ENCODE peak calls at places on chromosomes 5 and 9, in five cellular contexts. P is WTC11, J is BJ, S is omental fat pad, H is A549. U is an unnamed sample.

GRCh38 chr9:71115448-71115975 is 5.9 kb downstream of the TRPM3 start:
- DNase-seq in P (no peak), J (no peak), S (no peak), H (no peak), U (no peak)

GRCh38 chr5:151104795-151105194 is 24.0 kb upstream of the TNIP1 start:
- DNase-seq in P (no peak), J (peak), S (no peak), H (no peak), U (no peak)

GRCh38 chr5:120345947-120346346 is 118.2 kb upstream of the PRR16 start:
- DNase-seq in P (no peak), J (no peak), S (no peak), H (no peak), U (no peak)

GRCh38 chr5:153619706-153620105 is 129.2 kb downstream of the GRIA1 start:
- DNase-seq in P (no peak), J (no peak), S (no peak), H (no peak), U (no peak)

GRCh38 chr5:61567337-61567736 is 235.3 kb downstream of the ZSWIM6 start:
- DNase-seq in P (no peak), J (no peak), S (no peak), H (no peak), U (no peak)

GRCh38 chr5:41279040-41279439 is 65.7 kb upstream of the C6 start:
- DNase-seq in P (no peak), J (no peak), S (no peak), H (no peak), U (no peak)

GRCh38 chr5:16617272-16617973 is 626 bp upstream of the RETREG1 start:
- DNase-seq in P (no peak), J (no peak), S (no peak), H (no peak), U (no peak)

GRCh38 chr9:14271078-14271673 is 42.8 kb downstream of the NFIB start:
- DNase-seq in P (peak), J (no peak), S (no peak), H (no peak), U (no peak)

GRCh38 chr5:76622973-76623596 is at the start of gene F2RL2:
- DNase-seq in P (no peak), J (peak), S (no peak), H (peak), U (no peak)

GRCh38 chr5:150791536-150791935 is 13.0 kb downstream of the SMIM3 start:
- DNase-seq in P (no peak), J (no peak), S (no peak), H (no peak), U (no peak)

GRCh38 chr9:69180670-69181069 is 6.6 kb downstream of the TJP2 start:
- DNase-seq in P (no peak), J (peak), S (peak), H (peak), U (no peak)

GRCh38 chr5:26326153-26326759 is 712.1 kb downstream of the CDH9 start:
- DNase-seq in P (no peak), J (no peak), S (no peak), H (no peak), U (no peak)

GRCh38 chr5:134784241-134784920 is 25.8 kb downstream of the DDX46 start:
- DNase-seq in P (no peak), J (no peak), S (no peak), H (no peak), U (no peak)

GRCh38 chr9:102461441-102461840 is 533.7 kb upstream of the CYLC2 start:
- DNase-seq in P (no peak), J (no peak), S (no peak), H (no peak), U (no peak)

GRCh38 chr5:34034497-34035327 is 8.3 kb downstream of the C1QTNF3 start:
- DNase-seq in P (no peak), J (no peak), S (no peak), H (no peak), U (no peak)

GRCh38 chr9:29325855-29326254 is 1752.6 kb upstream of the C9orf72 start:
- DNase-seq in P (no peak), J (no peak), S (no peak), H (no peak), U (no peak)

GRCh38 chr5:72160959-72161358 is 53.7 kb downstream of the MAP1B start:
- DNase-seq in P (no peak), J (no peak), S (no peak), H (no peak), U (no peak)

GRCh38 chr5:160477266-160477970 is 55.8 kb downstream of the PTTG1 start:
- DNase-seq in P (no peak), J (no peak), S (no peak), H (no peak), U (no peak)

GRCh38 chr5:87116821-87117512 is 150.7 kb upstream of the RASA1 start:
- DNase-seq in P (no peak), J (no peak), S (no peak), H (no peak), U (no peak)

GRCh38 chr5:123881791-123882244 is 369.8 kb downstream of the CSNK1G3 start:
- DNase-seq in P (no peak), J (peak), S (no peak), H (no peak), U (no peak)

GRCh38 chr9:7316967-7317366 is 482.6 kb downstream of the DMAC1 start:
- DNase-seq in P (no peak), J (no peak), S (no peak), H (no peak), U (no peak)

GRCh38 chr9:72596451-72597180 is 75.2 kb downstream of the TMC1 start:
- DNase-seq in P (no peak), J (peak), S (no peak), H (no peak), U (no peak)
- TF ChIP-seq CTCF in P (no peak), J (no peak), S (no peak), H (no peak), U (no peak)

DNA sequence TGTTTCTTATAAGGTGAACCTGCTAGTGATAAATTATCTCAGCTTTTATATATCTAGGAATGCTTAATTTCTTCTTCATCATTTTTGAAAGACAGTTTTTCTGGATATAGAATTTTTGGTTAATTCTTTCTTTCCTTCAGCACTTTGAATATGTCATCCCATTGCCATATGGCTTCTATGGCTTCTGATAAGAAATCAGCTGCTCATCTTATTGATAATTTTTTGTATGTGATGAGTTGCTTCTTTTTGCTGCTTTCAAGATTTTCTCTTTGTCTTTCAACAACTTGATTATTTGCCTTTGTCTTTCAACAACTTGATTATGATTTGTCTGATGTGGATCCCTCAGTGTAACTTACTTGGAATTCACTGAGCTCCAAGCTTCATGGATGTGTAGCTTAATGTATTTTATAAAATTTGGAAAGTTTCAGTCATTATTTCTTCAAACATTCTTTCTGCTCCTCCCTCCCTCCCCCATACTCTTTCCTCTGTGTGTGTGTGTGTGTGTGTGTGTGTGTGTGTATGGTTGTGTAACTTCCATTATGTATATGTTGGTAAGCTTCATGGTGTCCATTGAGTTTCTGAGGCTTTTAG is 243.9 kb downstream of the TLE1 start:
- DNase-seq in P (no peak), J (no peak), S (no peak), H (no peak), U (no peak)
- TF ChIP-seq CTCF in P (no peak), J (no peak), S (no peak), H (no peak), U (no peak)

DNA sequence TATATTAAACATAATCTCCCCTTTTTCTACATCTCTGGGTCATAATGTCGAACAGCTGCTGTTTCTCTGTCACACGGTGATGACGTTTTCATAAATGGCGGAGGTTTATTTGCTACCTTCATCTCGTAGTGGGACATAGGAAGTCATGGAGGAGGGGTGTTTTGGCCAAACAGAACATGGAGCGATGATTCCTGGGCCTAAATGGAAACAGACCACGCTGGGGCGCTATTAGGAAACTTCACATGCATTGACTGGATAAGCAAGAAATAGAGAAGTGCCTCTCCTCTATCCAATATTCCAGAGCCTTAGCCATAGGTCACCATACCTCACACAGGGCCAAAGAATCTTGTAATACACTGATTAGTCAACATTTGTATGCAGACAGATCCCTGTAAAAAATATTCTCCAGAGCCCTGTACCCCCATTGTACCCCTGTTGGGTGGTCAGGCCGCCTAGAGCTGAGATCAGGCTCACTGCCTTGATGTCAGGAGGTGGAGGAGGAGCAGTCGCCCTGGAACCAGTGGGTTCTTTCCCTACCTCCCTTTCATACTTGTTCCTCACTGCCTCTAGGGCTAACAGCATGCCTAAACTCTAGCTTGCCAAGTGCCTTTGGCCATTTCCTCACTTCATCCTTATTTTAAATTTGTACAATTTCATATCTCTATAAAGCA is 77.8 kb upstream of the SPIN1 start:
- DNase-seq in P (peak), J (no peak), S (no peak), H (no peak), U (no peak)
- TF ChIP-seq CTCF in P (no peak), J (no peak), S (no peak), H (no peak), U (no peak)

DNA sequence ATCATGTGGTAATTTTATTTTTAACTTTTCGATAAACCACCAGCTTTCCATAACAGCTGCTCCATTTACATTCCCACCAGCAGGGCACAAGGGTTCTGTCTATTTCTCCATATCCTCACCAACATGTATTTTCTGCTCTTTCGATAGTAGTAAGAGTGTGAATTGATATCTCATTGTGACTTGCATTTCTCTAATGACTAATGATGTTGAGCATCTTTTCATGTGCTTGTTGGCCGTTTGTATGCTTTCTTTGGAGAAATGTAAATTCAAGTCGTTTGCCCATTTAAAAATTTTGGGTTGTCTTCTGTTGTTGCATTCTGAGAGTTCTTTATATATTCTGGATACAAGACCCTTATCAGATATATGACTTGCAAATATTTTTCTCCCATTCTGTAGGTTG is 45.9 kb downstream of the PSD2 start:
- DNase-seq in P (no peak), J (no peak), S (no peak), H (no peak), U (no peak)
- TF ChIP-seq CTCF in P (no peak), J (no peak), S (no peak), H (no peak), U (no peak)

DNA sequence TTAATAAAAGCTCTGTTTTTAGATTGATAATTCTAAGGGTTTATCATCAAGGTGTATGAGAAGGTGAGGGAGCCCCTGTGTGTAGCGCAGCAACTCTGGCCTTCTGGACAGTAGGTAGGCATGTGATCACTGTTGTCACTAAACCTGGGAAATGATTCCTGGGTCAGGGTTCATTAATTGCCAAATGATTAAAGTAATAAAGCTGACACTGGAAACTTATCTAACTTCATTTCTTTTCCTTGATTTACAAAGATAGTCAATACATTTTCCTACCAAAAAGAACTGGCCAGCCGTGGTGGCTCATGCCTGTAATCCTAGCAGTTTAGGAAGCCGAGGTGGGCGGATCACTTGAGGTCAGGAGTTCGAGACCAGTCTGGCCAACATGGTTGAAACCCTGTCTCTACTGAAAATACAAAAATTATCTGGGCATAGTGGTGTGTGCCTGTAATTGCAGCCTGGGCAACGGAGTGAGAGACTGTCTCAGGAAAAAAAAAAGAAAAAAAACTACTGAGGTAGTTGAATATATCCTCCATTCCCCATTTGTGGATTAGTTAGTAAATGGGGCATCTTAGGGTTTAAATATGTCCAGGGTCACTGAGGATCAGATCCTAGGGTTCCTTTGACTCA is 2.4 kb downstream of the EHMT1 start:
- DNase-seq in P (no peak), J (no peak), S (no peak), H (no peak), U (no peak)
- TF ChIP-seq CTCF in P (no peak), J (peak), S (no peak), H (no peak), U (peak)

DNA sequence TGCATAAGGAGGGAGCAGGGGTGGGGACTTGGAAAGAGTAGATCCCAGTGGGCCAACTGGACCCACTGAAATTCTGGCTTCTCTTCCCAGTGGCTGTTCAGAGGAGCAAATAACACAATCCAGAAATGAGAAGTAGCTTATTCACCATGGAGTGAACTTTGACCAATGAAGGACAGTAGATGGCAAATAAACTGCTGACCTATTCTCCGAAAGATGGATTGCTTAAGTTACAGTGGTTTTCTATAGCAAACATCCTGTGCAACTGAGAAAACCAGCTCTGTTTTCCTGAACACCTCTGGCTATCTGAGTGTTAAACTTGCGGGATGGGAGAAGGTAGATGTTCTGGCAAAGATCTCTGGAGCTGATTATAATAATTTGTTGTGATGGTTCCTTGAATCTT is 325.1 kb downstream of the SPATA31D1 start:
- DNase-seq in P (no peak), J (no peak), S (no peak), H (no peak), U (no peak)
- TF ChIP-seq CTCF in P (no peak), J (no peak), S (no peak), H (no peak), U (no peak)

U was measured in natural killer cell.